ENCODE peak calls at places on chromosomes 3 and 15, in nine cellular contexts. U is HT-29; H is T1000; K is left kidney; D is ureter; W is thoracic aorta; I is NCI-H226; N is stimulated activated naive B cell treated with anti-CD40 and anti-IgM and Interleukin-4, amounts not matched to agents 10 μg/mL and 1 μg/mL and 100 μg/mL, for 72 hours; P is activated T-helper 1 cell treated with Interleukin-2 at 50 U/mL for 16 hours. Y is an unnamed sample.

GRCh38 chr3:161991901-161992300 is 495.3 kb downstream of the OTOL1 start:
- DNase-seq in U (no peak), H (no peak), K (no peak), D (no peak), W (no peak), I (no peak), N (no peak), P (no peak), Y (no peak)

GRCh38 chr15:81188354-81188753 is 8.3 kb upstream of the IL16 start:
- DNase-seq in U (no peak), H (no peak), K (no peak), D (no peak), W (no peak), I (no peak), N (no peak), P (no peak), Y (no peak)

GRCh38 chr15:100783760-100784492 is 95.7 kb upstream of the ALDH1A3 start:
- DNase-seq in U (no peak), H (no peak), K (no peak), D (peak), W (no peak), I (no peak), N (no peak), P (no peak), Y (no peak)

GRCh38 chr15:91942676-91943417 is 89.3 kb downstream of the SLCO3A1 start:
- DNase-seq in U (peak), H (peak), K (peak), D (peak), W (peak), I (peak), N (peak), P (no peak), Y (peak)

GRCh38 chr3:71926242-71926560 is 141.3 kb upstream of the PROK2 start:
- DNase-seq in U (peak), H (no peak), K (peak), D (peak), W (no peak), I (peak), N (no peak), P (no peak), Y (no peak)

GRCh38 chr3:55885721-55886120 is 398.6 kb upstream of the WNT5A start:
- DNase-seq in U (peak), H (no peak), K (peak), D (no peak), W (no peak), I (peak), N (no peak), P (no peak), Y (no peak)

GRCh38 chr15:68383161-68384074 is 48.5 kb downstream of the ITGA11 start:
- DNase-seq in U (peak), H (no peak), K (peak), D (peak), W (no peak), I (peak), N (peak), P (no peak), Y (peak)

GRCh38 chr15:93030430-93031102 is 58.4 kb downstream of the RGMA start:
- DNase-seq in U (peak), H (peak), K (peak), D (peak), W (peak), I (peak), N (peak), P (peak), Y (peak)

GRCh38 chr3:14425574-14426304 is 23.3 kb downstream of the SLC6A6 start:
- DNase-seq in U (no peak), H (no peak), K (no peak), D (no peak), W (no peak), I (no peak), N (peak), P (peak), Y (peak)

GRCh38 chr3:195921334-195921771 is 13.0 kb upstream of the TNK2 start:
- DNase-seq in U (no peak), H (no peak), K (no peak), D (no peak), W (no peak), I (no peak), N (no peak), P (no peak), Y (no peak)

GRCh38 chr15:92892201-92892555 is 7.9 kb upstream of the CHD2 start:
- DNase-seq in U (peak), H (no peak), K (no peak), D (no peak), W (no peak), I (no peak), N (no peak), P (no peak), Y (no peak)